ENCODE peak calls at places on chromosome 11, in four cellular contexts. One of them, this sample, is unnamed.

GRCh38 chr11:27087425-27087824 is 46.8 kb downstream of the BBOX1 start:
- DNase-seq in sigmoid colon: no peak
- DNase-seq in cerebellar cortex: no peak
- DNase-seq in posterior vena cava: no peak
- DNase-seq in this sample: no peak

GRCh38 chr11:68335693-68336092 is 23.3 kb downstream of the LRP5 start:
- DNase-seq in posterior vena cava: peak
- DNase-seq in sigmoid colon: no peak
- DNase-seq in cerebellar cortex: no peak
- DNase-seq in this sample: no peak

GRCh38 chr11:9302448-9302847 is 11.9 kb downstream of the TMEM41B start:
- DNase-seq in sigmoid colon: no peak
- DNase-seq in cerebellar cortex: no peak
- DNase-seq in posterior vena cava: no peak
- DNase-seq in this sample: no peak

GRCh38 chr11:36361901-36362391 is 65.9 kb downstream of the PRR5L start:
- DNase-seq in posterior vena cava: no peak
- DNase-seq in cerebellar cortex: no peak
- DNase-seq in sigmoid colon: no peak
- DNase-seq in this sample: peak

GRCh38 chr11:44643207-44643606 is 77.7 kb downstream of the CD82 start:
- DNase-seq in sigmoid colon: no peak
- DNase-seq in posterior vena cava: no peak
- DNase-seq in cerebellar cortex: no peak
- DNase-seq in this sample: no peak

GRCh38 chr11:11467278-11467677 is 114.2 kb upstream of the CSNK2A3 start:
- DNase-seq in posterior vena cava: no peak
- DNase-seq in sigmoid colon: no peak
- DNase-seq in cerebellar cortex: no peak
- DNase-seq in this sample: no peak

GRCh38 chr11:130397780-130398179 is 30.6 kb downstream of the ADAMTS8 start:
- DNase-seq in sigmoid colon: no peak
- DNase-seq in posterior vena cava: no peak
- DNase-seq in cerebellar cortex: no peak
- DNase-seq in this sample: no peak

GRCh38 chr11:67345949-67346819 is 7.2 kb downstream of the POLD4 start:
- DNase-seq in posterior vena cava: peak
- DNase-seq in cerebellar cortex: peak
- DNase-seq in sigmoid colon: no peak
- DNase-seq in this sample: no peak

GRCh38 chr11:78957481-78958245 is 383.0 kb upstream of the NARS2 start:
- DNase-seq in cerebellar cortex: no peak
- DNase-seq in posterior vena cava: no peak
- DNase-seq in sigmoid colon: no peak
- DNase-seq in this sample: no peak

GRCh38 chr11:44609028-44609782 is 43.7 kb downstream of the CD82 start:
- DNase-seq in posterior vena cava: no peak
- DNase-seq in sigmoid colon: no peak
- DNase-seq in cerebellar cortex: no peak
- DNase-seq in this sample: no peak

GRCh38 chr11:86396403-86396802 is 21.7 kb downstream of the CCDC81 start:
- DNase-seq in sigmoid colon: no peak
- DNase-seq in cerebellar cortex: no peak
- DNase-seq in posterior vena cava: no peak
- DNase-seq in this sample: no peak